ENCODE peak calls at places on chromosomes 12 and 14, in nine cellular contexts. J is activated naive CD8-positive, alpha-beta T cell treated with anti-CD3 and anti-CD28 coated beads, Interleukin-2, amount 50 U/mL, for 24 hours; H is activated naive CD4-positive, alpha-beta T cell treated with anti-CD3 and anti-CD28 coated beads for 36 hours; S is pons; W is stimulated activated CD8-positive, alpha-beta memory T cell treated with anti-CD3 and anti-CD28 coated beads, Interleukin-7, amount 100 ng/mL, for 24 hours; Q is stimulated activated CD4-positive, alpha-beta T cell treated with anti-CD3 and anti-CD28 coated beads, Interleukin-4, amount 100 ng/mL, for 48 hours; O is kidney tubule cell; Z is T-cell; P is GM12892. D is an unnamed sample.

GRCh38 chr14:75229923-75230792 is 48.5 kb upstream of the FOS start:
- DNase-seq in J (peak), H (peak), S (no peak), W (peak), Q (no peak), O (peak), Z (peak), P (no peak), D (no peak)

GRCh38 chr14:77660754-77661153 is 44.3 kb upstream of the SPTLC2 start:
- DNase-seq in J (no peak), H (no peak), S (no peak), W (no peak), Q (no peak), O (peak), Z (no peak), P (no peak), D (peak)

GRCh38 chr12:6954754-6955461 is 3.8 kb downstream of the PTPN6 start:
- DNase-seq in J (peak), H (no peak), S (no peak), W (no peak), Q (no peak), O (no peak), Z (no peak), P (no peak), D (no peak)

GRCh38 chr14:32711103-32711680 is 227.5 kb upstream of the NPAS3 start:
- DNase-seq in J (no peak), H (peak), S (peak), W (no peak), Q (no peak), O (peak), Z (no peak), P (no peak), D (no peak)

GRCh38 chr12:96473394-96474093 is 15.8 kb upstream of the CFAP54 start:
- DNase-seq in J (no peak), H (no peak), S (no peak), W (no peak), Q (no peak), O (no peak), Z (no peak), P (no peak), D (no peak)

GRCh38 chr12:95215925-95216324 is 1.3 kb downstream of the FGD6 start:
- DNase-seq in J (no peak), H (no peak), S (peak), W (no peak), Q (no peak), O (peak), Z (no peak), P (no peak), D (no peak)

GRCh38 chr12:131950182-131950913 is 606 bp downstream of the EP400 start:
- DNase-seq in J (peak), H (peak), S (no peak), W (no peak), Q (no peak), O (peak), Z (no peak), P (no peak), D (no peak)

GRCh38 chr14:20606190-20606901 is 15.2 kb upstream of the RNASE12 start:
- DNase-seq in J (no peak), H (peak), S (peak), W (no peak), Q (no peak), O (peak), Z (no peak), P (no peak), D (no peak)

GRCh38 chr14:69701269-69701668 is 65.7 kb upstream of the SRSF5 start:
- DNase-seq in J (no peak), H (no peak), S (no peak), W (no peak), Q (no peak), O (no peak), Z (no peak), P (no peak), D (no peak)

GRCh38 chr12:110684322-110684836 is 4.5 kb downstream of the HVCN1 start:
- DNase-seq in J (no peak), H (no peak), S (no peak), W (no peak), Q (no peak), O (no peak), Z (no peak), P (no peak), D (no peak)

GRCh38 chr12:104011265-104011664 is 38.7 kb downstream of the GLT8D2 start:
- DNase-seq in J (no peak), H (no peak), S (no peak), W (no peak), Q (no peak), O (peak), Z (no peak), P (no peak), D (no peak)

GRCh38 chr14:73662439-73663056 is 17.8 kb downstream of the DNAL1 start:
- DNase-seq in J (no peak), H (no peak), S (no peak), W (no peak), Q (no peak), O (peak), Z (no peak), P (no peak), D (no peak)

GRCh38 chr14:99158150-99158549 is 113.8 kb downstream of the BCL11B start:
- DNase-seq in J (no peak), H (no peak), S (no peak), W (no peak), Q (no peak), O (peak), Z (no peak), P (no peak), D (no peak)

GRCh38 chr12:93094988-93095737 is 166.1 kb upstream of the EEA1 start:
- DNase-seq in J (peak), H (no peak), S (no peak), W (no peak), Q (no peak), O (peak), Z (no peak), P (peak), D (no peak)

GRCh38 chr14:100383727-100384158 is 60.6 kb downstream of the SLC25A47 start:
- DNase-seq in J (peak), H (peak), S (peak), W (peak), Q (peak), O (peak), Z (peak), P (peak), D (peak)

GRCh38 chr14:64891173-64891838 is 11.6 kb upstream of the SPTB start:
- DNase-seq in J (no peak), H (no peak), S (no peak), W (no peak), Q (no peak), O (no peak), Z (no peak), P (no peak), D (peak)

GRCh38 chr12:45601888-45602287 is 127.6 kb upstream of the ARID2 start:
- DNase-seq in J (no peak), H (no peak), S (peak), W (no peak), Q (no peak), O (no peak), Z (no peak), P (no peak), D (no peak)

GRCh38 chr14:77322209-77322902 is 1.5 kb downstream of the GSTZ1 start:
- DNase-seq in J (no peak), H (no peak), S (no peak), W (no peak), Q (no peak), O (no peak), Z (no peak), P (no peak), D (no peak)

GRCh38 chr12:45762185-45763110 is 32.9 kb downstream of the ARID2 start:
- DNase-seq in J (no peak), H (no peak), S (peak), W (no peak), Q (no peak), O (peak), Z (no peak), P (no peak), D (peak)

GRCh38 chr12:46921048-46921753 is 95.4 kb upstream of the SLC38A4 start:
- DNase-seq in J (no peak), H (no peak), S (no peak), W (no peak), Q (no peak), O (peak), Z (no peak), P (no peak), D (no peak)

GRCh38 chr14:80215081-80215480 is 3.8 kb upstream of the DIO2 start:
- DNase-seq in J (no peak), H (no peak), S (no peak), W (no peak), Q (no peak), O (no peak), Z (no peak), P (no peak), D (no peak)

GRCh38 chr12:15268927-15269552 is 47.8 kb upstream of the RERG start:
- DNase-seq in J (peak), H (peak), S (peak), W (no peak), Q (peak), O (peak), Z (no peak), P (peak), D (peak)

GRCh38 chr12:115993715-115994114 is 283.8 kb downstream of the MED13L start:
- DNase-seq in J (no peak), H (no peak), S (no peak), W (no peak), Q (no peak), O (no peak), Z (no peak), P (no peak), D (no peak)

GRCh38 chr14:33508663-33509062 is 442.2 kb downstream of the EGLN3 start:
- DNase-seq in J (no peak), H (no peak), S (no peak), W (no peak), Q (no peak), O (no peak), Z (no peak), P (no peak), D (no peak)

GRCh38 chr12:66279127-66279712 is 23.1 kb upstream of the HELB start:
- DNase-seq in J (no peak), H (peak), S (peak), W (no peak), Q (no peak), O (peak), Z (peak), P (no peak), D (no peak)

GRCh38 chr14:47507866-47508265 is 167.5 kb downstream of the MDGA2 start:
- DNase-seq in J (no peak), H (no peak), S (no peak), W (no peak), Q (no peak), O (no peak), Z (no peak), P (no peak), D (no peak)

GRCh38 chr12:94254270-94254669 is 105.9 kb downstream of the PLXNC1 start:
- DNase-seq in J (no peak), H (no peak), S (peak), W (no peak), Q (no peak), O (no peak), Z (no peak), P (no peak), D (no peak)

GRCh38 chr14:94625353-94625635 is 13.1 kb downstream of the SERPINA3 start:
- DNase-seq in J (no peak), H (no peak), S (no peak), W (no peak), Q (no peak), O (no peak), Z (no peak), P (no peak), D (no peak)

GRCh38 chr12:94445662-94446061 is 14.0 kb downstream of the CEP83 start:
- DNase-seq in J (no peak), H (no peak), S (no peak), W (no peak), Q (no peak), O (peak), Z (no peak), P (no peak), D (no peak)

GRCh38 chr12:125142601-125143000 is 77.4 kb downstream of the AACS start:
- DNase-seq in J (no peak), H (no peak), S (no peak), W (no peak), Q (no peak), O (no peak), Z (no peak), P (no peak), D (no peak)

GRCh38 chr14:35993512-35993960 is 167.4 kb downstream of the BRMS1L start:
- DNase-seq in J (no peak), H (no peak), S (no peak), W (no peak), Q (no peak), O (no peak), Z (no peak), P (no peak), D (no peak)

GRCh38 chr14:75454963-75455546 is 27.2 kb downstream of the JDP2 start:
- DNase-seq in J (no peak), H (no peak), S (no peak), W (no peak), Q (no peak), O (peak), Z (no peak), P (no peak), D (peak)

GRCh38 chr12:3752096-3752709 is 706 bp downstream of the CRACR2A start:
- DNase-seq in J (peak), H (peak), S (no peak), W (no peak), Q (peak), O (peak), Z (peak), P (peak), D (no peak)

GRCh38 chr14:103416916-103417315 is 31.7 kb downstream of the MARK3 start:
- DNase-seq in J (no peak), H (no peak), S (peak), W (no peak), Q (no peak), O (no peak), Z (no peak), P (no peak), D (no peak)

D was measured in cerebellum.